ENCODE peak calls at places on chromosomes 16 and 17, in ten cellular contexts. P is left ventricle myocardium inferior, B is ovary, M is OCI-LY7, A is NT2/D1, C is cardiac muscle cell, V is H7, F is H1, K is Panc1, E is colonic mucosa. Z is an unnamed sample.

GRCh38 chr16:30934827-30935557 is 11.6 kb downstream of the FBXL19 start:
- DNase-seq in P (no peak), B (no peak), M (peak; percentile 39), A (no peak), C (peak; percentile 58), V (peak; percentile 89), F (peak; percentile 87), K (no peak), E (peak; percentile 52), Z (no peak)

GRCh38 chr17:73641779-73642580 is 2.3 kb downstream of the SDK2 start:
- DNase-seq in P (no peak), B (no peak), M (peak; percentile 33), A (no peak), C (no peak), V (peak; percentile 52), F (no peak), K (no peak), E (no peak), Z (no peak)

GRCh38 chr16:25005445-25006306 is 9.5 kb downstream of the ARHGAP17 start:
- DNase-seq in P (no peak), B (no peak), M (no peak), A (no peak), C (no peak), V (no peak), F (no peak), K (no peak), E (no peak), Z (no peak)

GRCh38 chr16:15690296-15690695 is 40.3 kb downstream of the NDE1 start:
- DNase-seq in P (no peak), B (no peak), M (no peak), A (no peak), C (no peak), V (no peak), F (no peak), K (no peak), E (no peak), Z (peak; percentile 21)

GRCh38 chr16:53291757-53292392 is 142.4 kb upstream of the RBL2 start:
- DNase-seq in P (no peak), B (no peak), M (no peak), A (no peak), C (no peak), V (no peak), F (no peak), K (no peak), E (no peak), Z (no peak)

GRCh38 chr16:84737658-84738057 is 37.9 kb downstream of the USP10 start:
- DNase-seq in P (no peak), B (no peak), M (no peak), A (no peak), C (no peak), V (no peak), F (no peak), K (no peak), E (peak; percentile 89), Z (no peak)

GRCh38 chr17:57407287-57408063 is 151.2 kb downstream of the MSI2 start:
- DNase-seq in P (no peak), B (no peak), M (no peak), A (no peak), C (no peak), V (no peak), F (no peak), K (no peak), E (peak; percentile 78), Z (no peak)

GRCh38 chr17:66842959-66843358 is 8.0 kb downstream of the CACNG5 start:
- DNase-seq in P (no peak), B (no peak), M (no peak), A (no peak), C (no peak), V (no peak), F (no peak), K (no peak), E (no peak), Z (no peak)

GRCh38 chr17:29018788-29019474 is 13.1 kb upstream of the SEZ6 start:
- DNase-seq in P (no peak), B (no peak), M (peak; percentile 18), A (no peak), C (no peak), V (peak; percentile 70), F (no peak), K (no peak), E (no peak), Z (no peak)

GRCh38 chr17:57284984-57285646 is 28.8 kb downstream of the MSI2 start:
- DNase-seq in P (no peak), B (peak; percentile 63), M (peak; percentile 77), A (peak; percentile 56), C (no peak), V (peak; percentile 74), F (no peak), K (no peak), E (no peak), Z (no peak)

GRCh38 chr16:21277927-21278706 is at the start of gene CRYM:
- DNase-seq in P (peak; percentile 71), B (peak; percentile 65), M (peak; percentile 76), A (no peak), C (peak; percentile 72), V (peak; percentile 93), F (peak; percentile 91), K (no peak), E (peak; percentile 83), Z (no peak)

GRCh38 chr16:62585041-62585545 is 548.9 kb upstream of the CDH8 start:
- DNase-seq in P (no peak), B (no peak), M (no peak), A (no peak), C (no peak), V (no peak), F (no peak), K (no peak), E (no peak), Z (no peak)
- H3K36me3 ChIP-seq in P (no peaks in the 10 kb centered on the region), B (no peaks in the 10 kb centered on the region), M (no peaks in the 10 kb centered on the region), A (no peaks in the 10 kb centered on the region), C (no peaks in the 10 kb centered on the region), V (no peaks in the 10 kb centered on the region), F (no peaks in the 10 kb centered on the region), K (no peaks in the 10 kb centered on the region), E (no peaks in the 10 kb centered on the region), Z (no peaks in the 10 kb centered on the region)

DNA sequence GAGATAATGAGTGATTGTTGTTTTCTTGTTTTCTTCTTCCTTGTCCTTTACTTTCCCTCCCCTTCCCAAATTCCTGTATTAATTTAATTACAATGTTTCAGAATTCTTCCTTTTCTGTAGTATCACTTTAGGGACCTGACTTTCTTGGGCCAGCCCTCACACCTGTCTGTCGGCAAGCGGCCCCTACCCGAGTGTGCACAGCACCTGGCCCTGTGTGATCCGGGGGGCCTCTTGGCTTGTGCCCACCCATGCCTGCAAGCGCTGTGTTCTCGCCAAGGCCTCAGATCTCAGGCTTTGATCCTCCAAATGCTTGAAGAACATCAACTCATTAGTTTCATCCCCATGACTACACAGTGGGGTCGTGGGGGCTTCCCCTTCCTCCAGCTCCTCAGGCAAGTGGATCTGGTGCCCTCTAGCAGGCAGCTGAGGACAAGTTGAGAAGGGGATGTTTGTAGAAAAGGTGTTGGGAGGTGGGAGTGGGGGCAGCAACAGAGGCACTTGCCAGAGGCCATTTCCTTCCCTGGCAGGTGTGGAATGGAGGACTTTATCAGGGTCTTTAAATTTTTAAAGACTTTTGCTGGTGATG is 15.7 kb upstream of the CDH3 start:
- DNase-seq in P (no peak), B (no peak), M (no peak), A (no peak), C (no peak), V (peak; percentile 81), F (no peak), K (no peak), E (no peak), Z (no peak)
- H3K36me3 ChIP-seq in P (no peaks in the 10 kb centered on the region), B (no peaks in the 10 kb centered on the region), M (no peaks in the 10 kb centered on the region), A (no peaks in the 10 kb centered on the region), C (no peaks in the 10 kb centered on the region), V (no peaks in the 10 kb centered on the region), F (no peaks in the 10 kb centered on the region), K (no peaks in the 10 kb centered on the region), E (no peaks in the 10 kb centered on the region), Z (no peaks in the 10 kb centered on the region)

DNA sequence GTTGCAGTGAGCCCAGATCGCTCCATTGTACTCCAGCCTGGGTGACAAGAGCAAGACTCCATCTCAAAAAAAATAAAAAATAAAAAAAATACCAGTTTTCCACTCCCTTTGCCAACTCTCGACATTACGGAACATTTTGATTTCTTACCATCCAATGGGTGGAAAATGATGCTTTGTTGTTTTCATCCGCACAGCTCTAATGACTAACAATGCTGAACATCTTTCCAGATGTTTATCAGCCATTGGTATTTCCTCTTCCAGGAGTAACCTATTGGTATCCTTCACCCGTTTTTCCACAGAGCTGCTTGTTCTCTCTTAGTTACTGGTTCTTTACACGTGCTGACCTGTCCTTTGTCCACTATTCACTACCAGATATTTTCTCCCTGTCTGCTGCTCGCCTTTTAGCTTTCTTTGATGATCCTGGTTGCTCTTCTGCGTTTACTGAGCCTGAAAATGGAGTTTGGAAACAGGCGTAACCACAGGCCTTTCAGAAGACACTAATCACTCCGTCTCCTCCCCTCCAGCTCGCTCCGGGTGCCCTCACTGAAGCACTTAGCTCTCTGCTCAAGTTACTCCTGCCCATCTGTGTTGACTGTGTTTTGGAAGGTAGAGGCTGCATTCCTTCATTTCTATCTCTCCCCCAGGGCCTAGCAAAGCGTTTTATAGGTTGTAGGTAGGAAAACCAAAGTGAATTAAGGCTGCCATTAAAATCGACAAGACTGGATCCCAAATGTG is 9.1 kb downstream of the SHPK start:
- DNase-seq in P (no peak), B (no peak), M (no peak), A (no peak), C (no peak), V (no peak), F (no peak), K (no peak), E (no peak), Z (no peak)
- H3K36me3 ChIP-seq in P (peaks cover 81% of the 10 kb centered on the region), B (no peaks in the 10 kb centered on the region), M (peaks cover 55% of the 10 kb centered on the region), A (peaks cover 58% of the 10 kb centered on the region), C (peaks cover 31% of the 10 kb centered on the region), V (peaks cover 25% of the 10 kb centered on the region), F (peaks cover 28% of the 10 kb centered on the region), K (no peaks in the 10 kb centered on the region), E (peaks cover 8% of the 10 kb centered on the region), Z (peaks cover 37% of the 10 kb centered on the region)

GRCh38 chr16:57764341-57765159 is 29.0 kb downstream of the KATNB1 start:
- DNase-seq in P (no peak), B (no peak), M (peak; percentile 79), A (peak; percentile 57), C (no peak), V (peak; percentile 97), F (peak; percentile 80), K (peak; percentile 18), E (no peak), Z (no peak)

GRCh38 chr16:57762365-57763289 is 27.1 kb downstream of the KATNB1 start:
- DNase-seq in P (no peak), B (no peak), M (no peak), A (no peak), C (no peak), V (no peak), F (no peak), K (no peak), E (no peak), Z (no peak)

GRCh38 chr16:57765160-57765728 is 29.7 kb downstream of the KATNB1 start:
- DNase-seq in P (no peak), B (no peak), M (no peak), A (no peak), C (no peak), V (no peak), F (no peak), K (no peak), E (no peak), Z (no peak)

GRCh38 chr16:57763290-57764005 is 27.9 kb downstream of the KATNB1 start:
- DNase-seq in P (no peak), B (no peak), M (no peak), A (no peak), C (no peak), V (no peak), F (no peak), K (no peak), E (no peak), Z (no peak)

DNA sequence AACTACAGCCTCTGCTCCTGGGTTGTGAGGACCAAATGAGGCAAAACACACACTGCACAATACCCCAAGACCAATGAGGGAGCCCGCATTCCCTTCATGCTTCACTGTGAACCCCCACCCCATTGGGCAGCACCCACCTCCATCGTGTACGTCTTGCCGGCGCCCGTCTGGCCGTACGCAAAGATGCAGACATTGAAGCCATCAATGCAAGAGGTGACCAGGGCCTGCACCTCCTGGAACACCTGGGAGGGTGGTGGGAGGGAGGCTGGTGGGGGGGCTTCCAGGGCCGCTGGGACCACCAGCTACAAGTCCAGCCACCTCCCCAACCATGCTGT is 28.4 kb downstream of the KATNB1 start:
- DNase-seq in P (no peak), B (no peak), M (no peak), A (no peak), C (no peak), V (no peak), F (no peak), K (no peak), E (no peak), Z (no peak)
- H3K36me3 ChIP-seq in P (peaks cover 85% of the 10 kb centered on the region), B (no peaks in the 10 kb centered on the region), M (no peaks in the 10 kb centered on the region), A (peaks cover 78% of the 10 kb centered on the region), C (peaks cover 2% of the 10 kb centered on the region), V (no peaks in the 10 kb centered on the region), F (no peaks in the 10 kb centered on the region), K (no peaks in the 10 kb centered on the region), E (no peaks in the 10 kb centered on the region), Z (peaks cover 19% of the 10 kb centered on the region)

Z was measured in thoracic aorta.